ENCODE peak calls at places on chromosomes 5 and 9, in six cellular contexts. J is stimulated activated CD8-positive, alpha-beta memory T cell treated with anti-CD3 and anti-CD28 coated beads, Interleukin-4, amount 100 ng/mL, for 1 hour; W is HFFc6; U is pulmonary artery endothelial cell; S is activated CD8-positive, alpha-beta memory T cell treated with anti-CD3 and anti-CD28 coated beads, Interleukin-2, amount 10 ng/mL, durations not matched to agents 7 days and 5 days; M is iris pigment epithelial cell. C is an unnamed sample.

GRCh38 chr9:88742483-88742882 is 207.5 kb downstream of the NXNL2 start:
- DNase-seq in J (no peak), W (peak; percentile 51), U (no peak), S (no peak), M (peak; percentile 76), C (no peak)

GRCh38 chr5:164359260-164359930 is 854.0 kb downstream of the MAT2B start:
- DNase-seq in J (no peak), W (no peak), U (no peak), S (no peak), M (no peak), C (no peak)

GRCh38 chr5:90612930-90613329 is 54.3 kb downstream of the ADGRV1 start:
- DNase-seq in J (no peak), W (no peak), U (no peak), S (no peak), M (no peak), C (no peak)

GRCh38 chr9:134544388-134545212 is 97.0 kb upstream of the COL5A1 start:
- DNase-seq in J (no peak), W (peak; percentile 52), U (no peak), S (no peak), M (peak; percentile 59), C (peak; percentile 95)

GRCh38 chr9:98316445-98317133 is 61.1 kb upstream of the TBC1D2 start:
- DNase-seq in J (no peak), W (no peak), U (no peak), S (no peak), M (no peak), C (no peak)

GRCh38 chr9:134391319-134392231 is 65.3 kb downstream of the RXRA start:
- DNase-seq in J (no peak), W (no peak), U (no peak), S (peak; percentile 86), M (no peak), C (no peak)

GRCh38 chr5:179829732-179830435 is 9.2 kb downstream of the SQSTM1 start:
- DNase-seq in J (no peak), W (no peak), U (no peak), S (no peak), M (no peak), C (no peak)

GRCh38 chr9:108662090-108662875 is 193.5 kb downstream of the ACTL7B start:
- DNase-seq in J (no peak), W (no peak), U (no peak), S (no peak), M (no peak), C (no peak)